ENCODE peak calls at places on chromosomes 13 and 19, in nine cellular contexts. One of them, this sample, is unnamed.

GRCh38 chr13:46620029-46620428 is 67.1 kb downstream of the LRCH1 start:
- DNase-seq in WERI-Rb-1: no peak
- DNase-seq in colonic mucosa: no peak
- DNase-seq in endodermal cell: no peak
- DNase-seq in upper lobe of left lung: no peak
- DNase-seq in RWPE2: no peak
- DNase-seq in ovary: no peak
- DNase-seq in CD8-positive, alpha-beta T cell: no peak
- DNase-seq in heart right ventricle: no peak
- DNase-seq in this sample: no peak

GRCh38 chr19:3402631-3403443 is 36.5 kb downstream of the NFIC start:
- DNase-seq in CD8-positive, alpha-beta T cell: no peak
- DNase-seq in endodermal cell: no peak
- DNase-seq in heart right ventricle: no peak
- DNase-seq in upper lobe of left lung: no peak
- DNase-seq in colonic mucosa: no peak
- DNase-seq in WERI-Rb-1: no peak
- DNase-seq in ovary: no peak
- DNase-seq in RWPE2: no peak
- DNase-seq in this sample: no peak

GRCh38 chr13:97182065-97182890 is 39.9 kb upstream of the MBNL2 start:
- DNase-seq in WERI-Rb-1: no peak
- DNase-seq in CD8-positive, alpha-beta T cell: no peak
- DNase-seq in heart right ventricle: no peak
- DNase-seq in RWPE2: no peak
- DNase-seq in endodermal cell: no peak
- DNase-seq in ovary: no peak
- DNase-seq in upper lobe of left lung: no peak
- DNase-seq in colonic mucosa: no peak
- DNase-seq in this sample: no peak

GRCh38 chr19:29807870-29808405 is 3.9 kb upstream of the CCNE1 start:
- DNase-seq in colonic mucosa: no peak
- DNase-seq in CD8-positive, alpha-beta T cell: no peak
- DNase-seq in RWPE2: no peak
- DNase-seq in ovary: no peak
- DNase-seq in endodermal cell: no peak
- DNase-seq in WERI-Rb-1: no peak
- DNase-seq in upper lobe of left lung: no peak
- DNase-seq in heart right ventricle: no peak
- DNase-seq in this sample: no peak

GRCh38 chr19:33192010-33192409 is 2.1 kb upstream of the LRP3 start:
- DNase-seq in ovary: no peak
- DNase-seq in colonic mucosa: no peak
- DNase-seq in CD8-positive, alpha-beta T cell: no peak
- DNase-seq in endodermal cell: peak; percentile 71
- DNase-seq in heart right ventricle: no peak
- DNase-seq in WERI-Rb-1: no peak
- DNase-seq in upper lobe of left lung: no peak
- DNase-seq in RWPE2: no peak
- DNase-seq in this sample: no peak

GRCh38 chr19:33749016-33749415 is 47.7 kb upstream of the KCTD15 start:
- DNase-seq in colonic mucosa: no peak
- DNase-seq in CD8-positive, alpha-beta T cell: no peak
- DNase-seq in ovary: no peak
- DNase-seq in WERI-Rb-1: no peak
- DNase-seq in upper lobe of left lung: no peak
- DNase-seq in endodermal cell: no peak
- DNase-seq in heart right ventricle: no peak
- DNase-seq in RWPE2: no peak
- DNase-seq in this sample: no peak

GRCh38 chr19:16588089-16588823 is 16.0 kb upstream of the SLC35E1 start:
- DNase-seq in CD8-positive, alpha-beta T cell: peak; percentile 27
- DNase-seq in ovary: no peak
- DNase-seq in upper lobe of left lung: peak; percentile 49
- DNase-seq in colonic mucosa: peak; percentile 47
- DNase-seq in endodermal cell: no peak
- DNase-seq in WERI-Rb-1: peak; percentile 34
- DNase-seq in heart right ventricle: peak; percentile 34
- DNase-seq in RWPE2: no peak
- DNase-seq in this sample: peak; percentile 56

GRCh38 chr19:10554760-10555612 is 10.8 kb downstream of the KRI1 start:
- DNase-seq in heart right ventricle: no peak
- DNase-seq in CD8-positive, alpha-beta T cell: no peak
- DNase-seq in upper lobe of left lung: no peak
- DNase-seq in ovary: no peak
- DNase-seq in WERI-Rb-1: peak; percentile 33
- DNase-seq in endodermal cell: peak; percentile 64
- DNase-seq in RWPE2: no peak
- DNase-seq in colonic mucosa: no peak
- DNase-seq in this sample: no peak

GRCh38 chr13:27549406-27549981 is 70.8 kb downstream of the LNX2 start:
- DNase-seq in WERI-Rb-1: no peak
- DNase-seq in endodermal cell: no peak
- DNase-seq in CD8-positive, alpha-beta T cell: no peak
- DNase-seq in upper lobe of left lung: no peak
- DNase-seq in colonic mucosa: peak; percentile 88
- DNase-seq in heart right ventricle: no peak
- DNase-seq in RWPE2: no peak
- DNase-seq in ovary: no peak
- DNase-seq in this sample: no peak

GRCh38 chr13:99960663-99961440 is 10.7 kb downstream of the ZIC5 start:
- DNase-seq in WERI-Rb-1: peak; percentile 68
- DNase-seq in colonic mucosa: no peak
- DNase-seq in CD8-positive, alpha-beta T cell: no peak
- DNase-seq in heart right ventricle: no peak
- DNase-seq in upper lobe of left lung: no peak
- DNase-seq in RWPE2: peak; percentile 34
- DNase-seq in endodermal cell: no peak
- DNase-seq in ovary: no peak
- DNase-seq in this sample: no peak

GRCh38 chr13:60326273-60326672 is 70.7 kb upstream of the TDRD3 start:
- DNase-seq in RWPE2: no peak
- DNase-seq in endodermal cell: no peak
- DNase-seq in heart right ventricle: no peak
- DNase-seq in colonic mucosa: no peak
- DNase-seq in WERI-Rb-1: no peak
- DNase-seq in ovary: no peak
- DNase-seq in CD8-positive, alpha-beta T cell: no peak
- DNase-seq in upper lobe of left lung: no peak
- DNase-seq in this sample: no peak

GRCh38 chr19:34838248-34838647 is 65.2 kb upstream of the ZNF599 start:
- DNase-seq in colonic mucosa: no peak
- DNase-seq in endodermal cell: no peak
- DNase-seq in upper lobe of left lung: no peak
- DNase-seq in WERI-Rb-1: peak; percentile 41
- DNase-seq in RWPE2: no peak
- DNase-seq in ovary: no peak
- DNase-seq in heart right ventricle: no peak
- DNase-seq in CD8-positive, alpha-beta T cell: no peak
- DNase-seq in this sample: no peak

GRCh38 chr19:18847516-18848463 is 16.0 kb downstream of the UPF1 start:
- DNase-seq in WERI-Rb-1: no peak
- DNase-seq in heart right ventricle: no peak
- DNase-seq in ovary: no peak
- DNase-seq in CD8-positive, alpha-beta T cell: no peak
- DNase-seq in upper lobe of left lung: no peak
- DNase-seq in endodermal cell: no peak
- DNase-seq in colonic mucosa: no peak
- DNase-seq in RWPE2: peak; percentile 44
- DNase-seq in this sample: no peak

GRCh38 chr13:36551445-36551844 is 119.2 kb downstream of the CCNA1 start:
- DNase-seq in heart right ventricle: no peak
- DNase-seq in RWPE2: no peak
- DNase-seq in colonic mucosa: no peak
- DNase-seq in endodermal cell: no peak
- DNase-seq in CD8-positive, alpha-beta T cell: no peak
- DNase-seq in ovary: no peak
- DNase-seq in upper lobe of left lung: no peak
- DNase-seq in WERI-Rb-1: no peak
- DNase-seq in this sample: no peak

GRCh38 chr13:102286326-102286725 is 115.5 kb downstream of the FGF14 start:
- DNase-seq in RWPE2: no peak
- DNase-seq in WERI-Rb-1: no peak
- DNase-seq in endodermal cell: no peak
- DNase-seq in heart right ventricle: no peak
- DNase-seq in ovary: no peak
- DNase-seq in upper lobe of left lung: no peak
- DNase-seq in colonic mucosa: no peak
- DNase-seq in CD8-positive, alpha-beta T cell: no peak
- DNase-seq in this sample: no peak

GRCh38 chr19:43847884-43848283 is 20.8 kb downstream of the ZNF283 start:
- DNase-seq in RWPE2: no peak
- DNase-seq in endodermal cell: no peak
- DNase-seq in CD8-positive, alpha-beta T cell: no peak
- DNase-seq in upper lobe of left lung: no peak
- DNase-seq in ovary: no peak
- DNase-seq in WERI-Rb-1: no peak
- DNase-seq in colonic mucosa: no peak
- DNase-seq in heart right ventricle: no peak
- DNase-seq in this sample: no peak
- H3K9me3 ChIP-seq in RWPE2: peaks cover 39% of the 10 kb centered on the region
- H3K9me3 ChIP-seq in endodermal cell: peaks cover 97% of the 10 kb centered on the region
- H3K9me3 ChIP-seq in CD8-positive, alpha-beta T cell: peaks cover 63% of the 10 kb centered on the region
- H3K9me3 ChIP-seq in upper lobe of left lung: peaks cover 94% of the 10 kb centered on the region
- H3K9me3 ChIP-seq in ovary: no peaks in the 10 kb centered on the region
- H3K9me3 ChIP-seq in WERI-Rb-1: peaks cover 24% of the 10 kb centered on the region
- H3K9me3 ChIP-seq in colonic mucosa: peaks cover 23% of the 10 kb centered on the region
- H3K9me3 ChIP-seq in heart right ventricle: peaks cover 12% of the 10 kb centered on the region
- H3K9me3 ChIP-seq in this sample: peaks cover 35% of the 10 kb centered on the region

DNA sequence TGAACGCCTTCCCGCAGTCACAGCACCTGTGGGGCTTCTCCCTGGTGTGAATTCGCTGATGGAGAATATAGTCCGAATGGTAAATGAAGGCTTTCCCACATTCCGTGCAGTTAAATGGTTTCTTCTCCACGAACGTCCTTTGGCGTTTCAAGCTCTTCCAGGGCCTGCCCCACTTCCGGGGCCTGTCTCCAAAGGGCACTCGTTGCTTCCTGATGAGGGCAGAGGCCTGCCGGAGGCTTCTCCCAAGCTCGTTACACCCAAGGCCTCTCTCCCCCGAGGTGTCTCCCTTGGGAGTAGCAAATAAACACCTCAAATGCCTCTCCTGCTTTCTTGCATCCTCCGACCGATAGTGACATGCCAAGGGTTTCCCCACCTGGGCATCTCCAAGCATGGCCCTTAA is 34.3 kb downstream of the ZNF473 start:
- DNase-seq in endodermal cell: no peak
- DNase-seq in RWPE2: no peak
- DNase-seq in colonic mucosa: no peak
- DNase-seq in WERI-Rb-1: no peak
- DNase-seq in upper lobe of left lung: no peak
- DNase-seq in CD8-positive, alpha-beta T cell: no peak
- DNase-seq in ovary: no peak
- DNase-seq in heart right ventricle: no peak
- DNase-seq in this sample: no peak
- H3K9me3 ChIP-seq in endodermal cell: peaks cover 58% of the 10 kb centered on the region
- H3K9me3 ChIP-seq in RWPE2: peaks cover 14% of the 10 kb centered on the region
- H3K9me3 ChIP-seq in colonic mucosa: peaks cover 4% of the 10 kb centered on the region
- H3K9me3 ChIP-seq in WERI-Rb-1: peaks cover 25% of the 10 kb centered on the region
- H3K9me3 ChIP-seq in upper lobe of left lung: peaks cover 23% of the 10 kb centered on the region
- H3K9me3 ChIP-seq in CD8-positive, alpha-beta T cell: peaks cover 19% of the 10 kb centered on the region
- H3K9me3 ChIP-seq in ovary: no peaks in the 10 kb centered on the region
- H3K9me3 ChIP-seq in heart right ventricle: no peaks in the 10 kb centered on the region
- H3K9me3 ChIP-seq in this sample: peaks cover 5% of the 10 kb centered on the region

GRCh38 chr13:21022694-21023325 is 38.6 kb downstream of the LATS2 start:
- DNase-seq in heart right ventricle: no peak
- DNase-seq in ovary: peak; percentile 32
- DNase-seq in colonic mucosa: no peak
- DNase-seq in endodermal cell: peak; percentile 55
- DNase-seq in WERI-Rb-1: no peak
- DNase-seq in upper lobe of left lung: no peak
- DNase-seq in CD8-positive, alpha-beta T cell: no peak
- DNase-seq in RWPE2: no peak
- DNase-seq in this sample: no peak
- H3K9me3 ChIP-seq in heart right ventricle: no peaks in the 10 kb centered on the region
- H3K9me3 ChIP-seq in ovary: no peaks in the 10 kb centered on the region
- H3K9me3 ChIP-seq in colonic mucosa: no peaks in the 10 kb centered on the region
- H3K9me3 ChIP-seq in endodermal cell: no peaks in the 10 kb centered on the region
- H3K9me3 ChIP-seq in WERI-Rb-1: no peaks in the 10 kb centered on the region
- H3K9me3 ChIP-seq in upper lobe of left lung: no peaks in the 10 kb centered on the region
- H3K9me3 ChIP-seq in CD8-positive, alpha-beta T cell: no peaks in the 10 kb centered on the region
- H3K9me3 ChIP-seq in RWPE2: no peaks in the 10 kb centered on the region
- H3K9me3 ChIP-seq in this sample: no peaks in the 10 kb centered on the region

GRCh38 chr19:27777726-27778125 is 1435.2 kb downstream of the UQCRFS1 start:
- DNase-seq in RWPE2: no peak
- DNase-seq in heart right ventricle: no peak
- DNase-seq in CD8-positive, alpha-beta T cell: no peak
- DNase-seq in colonic mucosa: no peak
- DNase-seq in endodermal cell: peak; percentile 71
- DNase-seq in WERI-Rb-1: peak; percentile 28
- DNase-seq in upper lobe of left lung: no peak
- DNase-seq in ovary: no peak
- DNase-seq in this sample: no peak
- H3K9me3 ChIP-seq in RWPE2: peaks cover 4% of the 10 kb centered on the region
- H3K9me3 ChIP-seq in heart right ventricle: no peaks in the 10 kb centered on the region
- H3K9me3 ChIP-seq in CD8-positive, alpha-beta T cell: peaks cover 7% of the 10 kb centered on the region
- H3K9me3 ChIP-seq in colonic mucosa: no peaks in the 10 kb centered on the region
- H3K9me3 ChIP-seq in endodermal cell: peaks cover 45% of the 10 kb centered on the region
- H3K9me3 ChIP-seq in WERI-Rb-1: peaks cover 29% of the 10 kb centered on the region
- H3K9me3 ChIP-seq in upper lobe of left lung: peaks cover 17% of the 10 kb centered on the region
- H3K9me3 ChIP-seq in ovary: no peaks in the 10 kb centered on the region
- H3K9me3 ChIP-seq in this sample: no peaks in the 10 kb centered on the region

GRCh38 chr19:11948646-11949045 is 16.2 kb upstream of the ZNF763 start:
- DNase-seq in WERI-Rb-1: no peak
- DNase-seq in endodermal cell: no peak
- DNase-seq in ovary: no peak
- DNase-seq in heart right ventricle: no peak
- DNase-seq in colonic mucosa: no peak
- DNase-seq in RWPE2: no peak
- DNase-seq in upper lobe of left lung: no peak
- DNase-seq in CD8-positive, alpha-beta T cell: no peak
- DNase-seq in this sample: no peak

GRCh38 chr19:11942008-11942842 is 17.3 kb downstream of the ZNF700 start:
- DNase-seq in upper lobe of left lung: no peak
- DNase-seq in colonic mucosa: no peak
- DNase-seq in endodermal cell: no peak
- DNase-seq in ovary: no peak
- DNase-seq in heart right ventricle: no peak
- DNase-seq in CD8-positive, alpha-beta T cell: no peak
- DNase-seq in WERI-Rb-1: no peak
- DNase-seq in RWPE2: no peak
- DNase-seq in this sample: no peak

GRCh38 chr19:11944656-11945055 is 19.7 kb downstream of the ZNF700 start:
- DNase-seq in endodermal cell: no peak
- DNase-seq in ovary: no peak
- DNase-seq in heart right ventricle: no peak
- DNase-seq in RWPE2: no peak
- DNase-seq in colonic mucosa: no peak
- DNase-seq in upper lobe of left lung: no peak
- DNase-seq in WERI-Rb-1: no peak
- DNase-seq in CD8-positive, alpha-beta T cell: no peak
- DNase-seq in this sample: no peak

DNA sequence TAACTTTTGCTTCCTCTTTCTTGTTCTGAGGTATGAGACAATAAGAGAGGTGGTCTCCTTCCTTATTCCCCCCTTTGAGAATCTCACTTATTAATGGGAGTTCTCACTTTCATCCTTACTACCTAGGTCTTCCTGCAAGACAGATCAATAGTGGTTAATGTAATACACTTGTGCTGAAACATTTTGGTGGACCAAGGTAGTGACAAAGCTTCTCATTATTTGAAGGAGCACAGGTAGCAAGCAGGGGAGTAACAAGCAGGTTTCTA is 17.9 kb downstream of the ZNF700 start:
- DNase-seq in RWPE2: no peak
- DNase-seq in WERI-Rb-1: no peak
- DNase-seq in colonic mucosa: no peak
- DNase-seq in heart right ventricle: no peak
- DNase-seq in ovary: no peak
- DNase-seq in CD8-positive, alpha-beta T cell: no peak
- DNase-seq in endodermal cell: no peak
- DNase-seq in upper lobe of left lung: no peak
- DNase-seq in this sample: no peak
- H3K9me3 ChIP-seq in RWPE2: peaks cover 46% of the 10 kb centered on the region
- H3K9me3 ChIP-seq in WERI-Rb-1: peaks cover 32% of the 10 kb centered on the region
- H3K9me3 ChIP-seq in colonic mucosa: peaks cover 26% of the 10 kb centered on the region
- H3K9me3 ChIP-seq in heart right ventricle: no peaks in the 10 kb centered on the region
- H3K9me3 ChIP-seq in ovary: peaks cover 4% of the 10 kb centered on the region
- H3K9me3 ChIP-seq in CD8-positive, alpha-beta T cell: peaks cover 49% of the 10 kb centered on the region
- H3K9me3 ChIP-seq in endodermal cell: peaks cover 74% of the 10 kb centered on the region
- H3K9me3 ChIP-seq in upper lobe of left lung: peaks cover 92% of the 10 kb centered on the region
- H3K9me3 ChIP-seq in this sample: peaks cover 47% of the 10 kb centered on the region